ENCODE peak calls at places on chromosomes 3 and 15, in ten cellular contexts. L is heart right ventricle; W is cardiac muscle cell; A is stomach; S is activated B cell treated with CpG ODN at 0.5 μM for 24 hours; G is A673; N is fibroblast of mammary gland; H is pancreas; R is CD4-positive, alpha-beta T cell; E is lower leg skin. K is an unnamed sample.

GRCh38 chr15:39920510-39921273 is 626 bp upstream of the GPR176 start:
- DNase-seq in N (peak), R (peak), E (peak), H (peak), S (peak), A (peak), W (peak), L (peak), G (peak), K (peak)

GRCh38 chr15:40963201-40963600 is 9.9 kb downstream of the CHAC1 start:
- DNase-seq in E (no peak), G (no peak), H (no peak), W (no peak), R (no peak), S (no peak), A (no peak), N (no peak), L (no peak), K (no peak)

GRCh38 chr15:83210619-83211018 is 3.0 kb upstream of the HDGFL3 start:
- DNase-seq in N (peak), R (no peak), H (no peak), A (no peak), S (no peak), G (no peak), W (peak), L (no peak), E (no peak), K (no peak)

GRCh38 chr15:33234019-33234418 is 39.5 kb upstream of the FMN1 start:
- DNase-seq in A (no peak), N (peak), R (no peak), H (no peak), L (no peak), S (no peak), W (peak), E (no peak), G (peak), K (no peak)

GRCh38 chr15:45906230-45906629 is 271.4 kb downstream of the SQOR start:
- DNase-seq in E (no peak), A (no peak), R (no peak), G (no peak), S (no peak), H (no peak), W (no peak), N (no peak), L (no peak), K (no peak)

GRCh38 chr3:12752111-12752510 is 6.9 kb downstream of the TMEM40 start:
- DNase-seq in G (no peak), N (peak), W (no peak), H (no peak), R (no peak), A (no peak), E (no peak), L (no peak), S (no peak), K (no peak)

GRCh38 chr3:116140100-116140689 is 305.1 kb downstream of the LSAMP start:
- DNase-seq in E (no peak), W (peak), R (no peak), A (no peak), S (no peak), N (peak), L (no peak), H (no peak), G (peak), K (no peak)

GRCh38 chr15:83475551-83475950 is 28.4 kb downstream of the SH3GL3 start:
- DNase-seq in W (peak), L (no peak), G (peak), A (no peak), R (no peak), E (no peak), S (no peak), N (peak), H (no peak), K (no peak)

GRCh38 chr15:89492111-89492641 is 4.2 kb downstream of the RHCG start:
- DNase-seq in G (no peak), L (no peak), H (no peak), R (no peak), N (no peak), A (no peak), S (no peak), W (peak), E (no peak), K (no peak)

GRCh38 chr3:52650437-52650836 is 35.3 kb downstream of the PBRM1 start:
- DNase-seq in W (no peak), L (no peak), R (no peak), E (no peak), S (no peak), G (no peak), A (no peak), H (no peak), N (peak), K (no peak)

GRCh38 chr15:91909574-91909973 is 56.1 kb downstream of the SLCO3A1 start:
- DNase-seq in A (no peak), G (no peak), W (no peak), H (no peak), N (no peak), S (no peak), E (no peak), R (no peak), L (no peak), K (no peak)

GRCh38 chr3:158539414-158540014 is 31.5 kb upstream of the MLF1 start:
- DNase-seq in L (no peak), H (no peak), E (no peak), R (peak), N (peak), S (no peak), W (peak), G (peak), A (peak), K (no peak)

GRCh38 chr3:191210032-191210431 is 11.0 kb downstream of the OSTN start:
- DNase-seq in R (no peak), A (no peak), N (no peak), S (no peak), G (no peak), E (no peak), W (no peak), L (no peak), H (no peak), K (no peak)

GRCh38 chr15:58446521-58446920 is 14.7 kb downstream of the LIPC start:
- DNase-seq in N (no peak), A (no peak), R (no peak), G (no peak), W (no peak), H (no peak), L (no peak), E (no peak), S (no peak), K (no peak)

GRCh38 chr3:87076951-87077350 is 86.0 kb upstream of the VGLL3 start:
- DNase-seq in R (no peak), G (no peak), A (no peak), W (no peak), L (no peak), H (no peak), S (no peak), E (no peak), N (peak), K (no peak)

GRCh38 chr3:119636194-119636593 is 24.2 kb downstream of the POPDC2 start:
- DNase-seq in E (no peak), A (no peak), S (no peak), H (no peak), N (peak), G (no peak), W (no peak), R (no peak), L (no peak), K (no peak)

GRCh38 chr3:129463094-129463493 is 23.1 kb downstream of the IFT122 start:
- DNase-seq in S (no peak), N (no peak), E (no peak), A (no peak), H (no peak), W (no peak), R (no peak), G (no peak), L (no peak), K (no peak)

GRCh38 chr3:194688207-194688711 is 2.6 kb downstream of the FAM43A start:
- DNase-seq in G (peak), W (no peak), N (no peak), S (no peak), R (no peak), L (peak), H (no peak), E (no peak), A (peak), K (no peak)

GRCh38 chr3:23116041-23116440 is 87.1 kb upstream of the UBE2E2 start:
- DNase-seq in G (no peak), L (no peak), A (no peak), W (no peak), H (no peak), E (no peak), N (peak), R (no peak), S (no peak), K (no peak)

GRCh38 chr15:101305820-101306255 is 10.8 kb upstream of the SNRPA1 start:
- DNase-seq in N (no peak), S (peak), G (no peak), R (no peak), E (no peak), W (no peak), H (no peak), A (no peak), L (no peak), K (peak)

GRCh38 chr3:38597502-38598060 is 51.9 kb downstream of the SCN5A start:
- DNase-seq in N (no peak), E (no peak), R (no peak), S (no peak), G (no peak), L (no peak), W (no peak), A (no peak), H (no peak), K (no peak)

GRCh38 chr3:57919987-57920386 is 88.2 kb upstream of the FLNB start:
- DNase-seq in R (no peak), N (peak), S (no peak), G (no peak), A (no peak), E (no peak), L (no peak), W (no peak), H (no peak), K (no peak)

GRCh38 chr3:32414527-32415202 is 23.0 kb downstream of the CMTM7 start:
- DNase-seq in A (peak), R (no peak), H (no peak), S (no peak), L (no peak), N (no peak), G (no peak), E (no peak), W (no peak), K (no peak)

GRCh38 chr3:65342084-65342683 is 654.4 kb upstream of the ADAMTS9 start:
- DNase-seq in H (peak), E (no peak), L (peak), G (peak), S (no peak), R (no peak), N (peak), W (peak), A (peak), K (no peak)

GRCh38 chr3:82475306-82475705 is 713.9 kb upstream of the GBE1 start:
- DNase-seq in W (no peak), S (no peak), L (no peak), H (no peak), R (no peak), N (no peak), G (no peak), A (no peak), E (no peak), K (no peak)

GRCh38 chr15:77482570-77482969 is 61.9 kb downstream of the HMG20A start:
- DNase-seq in H (no peak), E (no peak), G (peak), S (no peak), L (no peak), A (no peak), W (no peak), N (peak), R (no peak), K (no peak)

GRCh38 chr3:65406470-65406869 is 632.2 kb downstream of the MAGI1 start:
- DNase-seq in N (peak), W (no peak), S (no peak), H (no peak), R (no peak), A (no peak), E (no peak), L (no peak), G (no peak), K (no peak)

GRCh38 chr3:32443471-32443870 is 51.8 kb downstream of the CMTM7 start:
- DNase-seq in G (no peak), R (no peak), N (peak), A (no peak), E (no peak), H (no peak), S (no peak), W (no peak), L (no peak), K (no peak)

GRCh38 chr15:96293446-96293845 is 37.1 kb upstream of the NR2F2 start:
- DNase-seq in W (no peak), R (no peak), H (no peak), A (no peak), S (no peak), G (no peak), N (no peak), E (no peak), L (no peak), K (no peak)

GRCh38 chr3:73623996-73624362 is 762 bp downstream of the PDZRN3 start:
- DNase-seq in H (peak), E (no peak), G (peak), S (no peak), A (peak), N (peak), L (peak), R (no peak), W (peak), K (peak)

GRCh38 chr3:12229896-12230295 is 59.0 kb upstream of the PPARG start:
- DNase-seq in N (no peak), W (no peak), H (no peak), S (no peak), R (no peak), E (no peak), A (peak), L (no peak), G (no peak), K (no peak)

GRCh38 chr15:78830514-78831228 is 19.4 kb upstream of the ADAMTS7 start:
- DNase-seq in S (no peak), R (no peak), L (no peak), A (no peak), H (no peak), W (no peak), E (no peak), G (no peak), N (no peak), K (no peak)

GRCh38 chr3:128726691-128727031 is 678 bp downstream of the RAB7A start:
- DNase-seq in H (no peak), A (peak), E (peak), N (peak), L (peak), R (no peak), W (peak), G (peak), S (no peak), K (peak)

GRCh38 chr3:129526121-129526900 is 2.1 kb upstream of the RHO start:
- DNase-seq in L (no peak), H (peak), A (no peak), W (no peak), S (peak), R (no peak), N (no peak), E (no peak), G (no peak), K (no peak)

GRCh38 chr15:86663304-86663703 is 583.6 kb downstream of the AGBL1 start:
- DNase-seq in A (no peak), N (no peak), W (no peak), S (no peak), L (no peak), G (no peak), E (no peak), R (no peak), H (no peak), K (no peak)

GRCh38 chr3:135018171-135018923 is 223.3 kb downstream of the EPHB1 start:
- DNase-seq in H (no peak), E (no peak), N (no peak), G (no peak), R (no peak), W (no peak), S (no peak), L (no peak), A (no peak), K (no peak)

GRCh38 chr15:57152133-57152532 is 224.2 kb upstream of the CGNL1 start:
- DNase-seq in S (no peak), A (no peak), E (no peak), R (no peak), W (no peak), N (no peak), H (no peak), G (no peak), L (no peak), K (no peak)

GRCh38 chr15:48858401-48858800 is 19.5 kb upstream of the EID1 start:
- DNase-seq in R (no peak), E (no peak), G (no peak), A (no peak), L (no peak), N (peak), S (no peak), W (no peak), H (no peak), K (no peak)

GRCh38 chr3:184523825-184524615 is 37.6 kb upstream of the EPHB3 start:
- DNase-seq in R (no peak), S (no peak), L (no peak), H (no peak), A (no peak), W (no peak), E (no peak), N (peak), G (peak), K (peak)

GRCh38 chr15:88256261-88257230 is at the start of gene NTRK3:
- DNase-seq in A (no peak), W (peak), N (no peak), G (peak), E (no peak), R (no peak), L (no peak), S (no peak), H (no peak), K (no peak)
- TF ChIP-seq CTCF in A (no peak), W (no peak), N (no peak), G (no peak), E (no peak), R (no peak), L (no peak), S (no peak), H (no peak), K (no peak)

GRCh38 chr15:66587749-66588148 is 22.0 kb upstream of the LCTL start:
- DNase-seq in A (no peak), S (no peak), E (no peak), H (no peak), R (no peak), N (no peak), G (no peak), W (no peak), L (no peak), K (no peak)

GRCh38 chr15:66590435-66590834 is 24.6 kb upstream of the LCTL start:
- DNase-seq in W (no peak), N (no peak), S (no peak), R (no peak), G (no peak), A (no peak), E (no peak), H (no peak), L (no peak), K (no peak)

GRCh38 chr15:66587020-66587419 is 21.2 kb upstream of the LCTL start:
- DNase-seq in L (no peak), W (no peak), N (no peak), S (no peak), H (no peak), R (no peak), E (no peak), A (no peak), G (no peak), K (no peak)

GRCh38 chr15:66588971-66589370 is 23.2 kb upstream of the LCTL start:
- DNase-seq in A (no peak), E (no peak), L (no peak), R (no peak), S (no peak), N (no peak), G (no peak), H (no peak), W (no peak), K (no peak)

GRCh38 chr15:66588537-66588936 is 22.7 kb upstream of the LCTL start:
- DNase-seq in W (peak), S (no peak), G (no peak), N (no peak), L (no peak), H (no peak), R (no peak), A (no peak), E (no peak), K (no peak)
- TF ChIP-seq CTCF in W (peak), S (no peak), G (peak), N (no peak), L (no peak), H (no peak), R (no peak), A (no peak), E (no peak), K (no peak)

DNA sequence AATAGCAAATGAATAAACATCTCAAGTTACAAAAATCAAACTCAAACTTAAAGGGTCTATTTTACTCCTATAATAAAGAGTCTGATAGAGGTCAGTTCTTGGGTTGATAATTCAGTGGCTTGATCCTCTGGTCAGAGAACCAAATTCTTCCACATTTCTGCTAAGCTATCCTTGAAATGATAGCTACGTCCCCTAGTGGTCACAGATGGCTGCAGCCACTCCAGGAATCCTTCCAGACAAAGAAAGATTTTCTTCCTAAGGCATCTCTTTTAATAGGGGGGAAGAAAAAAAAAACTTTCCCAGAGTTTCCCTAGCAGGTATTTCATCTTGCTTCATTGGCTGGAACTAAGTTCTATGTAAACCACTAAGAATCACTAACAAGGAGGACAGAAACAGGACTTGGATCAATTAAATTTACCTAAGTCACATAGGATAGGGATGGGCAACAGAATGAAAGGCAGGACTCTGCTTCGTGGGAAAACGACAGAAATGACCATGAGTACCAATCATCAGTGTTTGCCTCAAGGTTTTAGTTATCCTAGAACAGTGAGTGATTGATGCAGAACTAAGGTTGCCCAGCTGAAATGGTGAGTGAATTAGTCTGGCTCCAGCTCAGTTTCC is 160.7 kb downstream of the STAC start:
- DNase-seq in W (peak), G (peak), E (no peak), L (no peak), R (no peak), S (no peak), N (peak), H (no peak), A (no peak), K (no peak)
- TF ChIP-seq CTCF in W (peak), G (peak), E (no peak), L (peak), R (no peak), S (no peak), N (peak), H (peak), A (no peak), K (peak)

DNA sequence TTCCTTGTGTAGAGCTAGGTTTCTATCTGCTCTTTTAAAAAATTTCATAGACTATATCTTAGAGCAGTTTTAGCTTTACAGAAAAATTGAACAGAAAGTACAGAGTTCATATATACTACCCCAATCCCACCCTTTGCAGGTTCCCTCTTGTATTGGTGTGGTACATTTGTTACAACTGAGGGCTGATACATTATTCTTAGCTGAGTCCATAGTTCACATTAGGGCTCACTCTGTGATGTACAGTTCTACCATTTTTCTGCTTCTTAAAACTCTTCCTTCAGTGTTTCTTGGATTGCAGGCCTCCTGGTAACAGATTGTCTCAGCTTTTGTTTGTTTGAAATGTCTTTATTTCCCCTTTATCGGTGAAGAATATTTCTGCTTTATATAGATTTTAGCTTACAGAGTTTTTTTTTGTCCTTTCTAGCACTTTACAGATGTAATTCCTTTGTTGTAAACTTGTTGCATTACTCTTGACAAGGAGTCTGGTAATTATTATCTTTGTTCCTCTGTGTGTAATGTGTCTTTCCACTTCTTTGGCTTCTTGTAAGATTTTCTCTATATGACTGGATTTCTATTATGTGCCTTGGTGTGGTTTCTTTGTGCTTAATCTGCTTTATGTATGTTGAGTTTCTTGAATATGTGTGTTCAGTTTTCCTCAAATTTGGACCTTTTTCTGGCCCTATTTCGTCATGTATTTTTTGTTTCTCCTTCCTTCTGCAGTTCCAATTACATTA is 25.3 kb downstream of the MEF2A start:
- DNase-seq in W (no peak), H (no peak), R (no peak), L (no peak), S (no peak), E (no peak), A (no peak), N (no peak), G (no peak), K (no peak)
- TF ChIP-seq CTCF in W (no peak), H (no peak), R (no peak), L (no peak), S (no peak), E (no peak), A (no peak), N (no peak), G (no peak), K (no peak)

K was measured in osteocyte.